ENCODE peak calls at places on chromosome 15, in six cellular contexts. S is K562, T is HepG2, D is NT2/D1, J is H1, H is GM12878. O is an unnamed sample.

GRCh38 chr15:60390231-60390630 is 7.6 kb downstream of the ANXA2 start:
- DNase-seq in H (no peak), T (no peak), S (no peak), D (no peak), J (no peak), O (no peak)

GRCh38 chr15:74144153-74144775 is 13.9 kb downstream of the ISLR2 start:
- DNase-seq in H (no peak), D (no peak), J (no peak), T (peak), S (peak), O (peak)

GRCh38 chr15:41981373-41982132 is 9.2 kb upstream of the EHD4 start:
- DNase-seq in T (no peak), S (peak), D (no peak), H (no peak), J (no peak), O (no peak)

GRCh38 chr15:90413411-90414379 is 25.7 kb downstream of the IQGAP1 start:
- DNase-seq in T (no peak), D (peak), H (no peak), S (no peak), J (no peak), O (no peak)

GRCh38 chr15:58752716-58753115 is 3.2 kb upstream of the ADAM10 start:
- DNase-seq in S (no peak), J (no peak), T (no peak), D (no peak), H (no peak), O (no peak)

GRCh38 chr15:98905981-98906711 is 101.4 kb downstream of the PGPEP1L start:
- DNase-seq in D (no peak), T (no peak), J (no peak), S (no peak), H (no peak), O (no peak)

GRCh38 chr15:55196011-55196410 is 730 bp downstream of the RSL24D1 start:
- DNase-seq in T (no peak), D (no peak), J (no peak), S (no peak), H (no peak), O (no peak)

GRCh38 chr15:39403674-39404117 is 177.2 kb upstream of the THBS1 start:
- DNase-seq in S (no peak), D (no peak), T (peak), J (no peak), H (no peak), O (no peak)

GRCh38 chr15:73072894-73073293 is 20.6 kb downstream of the NEO1 start:
- DNase-seq in H (no peak), D (no peak), J (no peak), S (no peak), T (no peak), O (no peak)

GRCh38 chr15:59946084-59946483 is 58.0 kb upstream of the FOXB1 start:
- DNase-seq in J (no peak), T (no peak), S (no peak), D (no peak), H (no peak), O (no peak)

GRCh38 chr15:64105113-64105704 is 9.4 kb downstream of the SNX1 start:
- DNase-seq in H (no peak), S (peak), D (no peak), J (no peak), T (no peak), O (no peak)

GRCh38 chr15:64282701-64283100 is 73.3 kb downstream of the CSNK1G1 start:
- DNase-seq in T (no peak), J (no peak), S (no peak), D (no peak), H (no peak), O (no peak)

GRCh38 chr15:48800811-48801460 is 9.9 kb downstream of the CEP152 start:
- DNase-seq in J (no peak), S (peak), H (no peak), D (no peak), T (peak), O (no peak)

GRCh38 chr15:75368689-75369239 is 357 bp upstream of the MAN2C1 start:
- DNase-seq in J (no peak), D (no peak), S (no peak), H (no peak), T (peak), O (no peak)

DNA sequence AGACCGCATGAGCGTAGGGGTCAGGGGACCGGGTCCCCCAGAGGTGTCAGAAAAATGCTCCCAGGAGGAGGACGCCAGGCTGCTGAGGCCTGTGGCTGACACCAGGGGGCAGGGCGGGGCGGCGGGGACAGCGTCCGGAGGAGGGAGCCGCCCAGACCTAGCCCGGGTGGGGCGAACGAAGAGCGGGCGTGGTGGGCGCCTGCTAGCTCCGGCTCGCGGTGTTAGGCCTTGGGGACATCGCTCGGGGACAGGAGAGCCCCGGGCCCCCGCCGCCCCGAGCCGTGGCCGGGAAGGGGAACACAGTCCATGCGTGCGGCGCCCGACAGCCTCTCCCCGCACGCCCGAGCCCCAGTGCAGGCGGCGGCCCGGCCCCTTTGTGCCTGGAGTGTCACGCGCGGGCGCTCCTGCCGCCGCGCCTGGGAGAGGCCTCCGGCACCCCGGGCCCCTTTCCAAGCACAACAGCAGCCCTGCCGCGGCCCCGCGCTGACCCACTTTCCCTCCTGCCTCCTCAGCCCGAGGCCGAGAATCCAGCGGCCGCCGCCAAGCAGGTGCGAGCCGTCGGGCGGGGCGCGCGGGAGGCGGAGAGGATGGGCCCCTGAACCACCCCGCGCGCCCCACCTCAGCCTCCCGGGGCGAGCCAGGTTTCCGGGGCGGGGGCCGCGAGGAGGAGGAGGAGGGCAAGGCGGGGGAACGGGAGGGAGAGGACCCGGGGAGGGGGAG is 111.0 kb upstream of the KLF13 start:
- DNase-seq in T (peak), J (no peak), D (peak), S (peak), H (no peak), O (no peak)
- TF ChIP-seq ZNF274 in T (no peak), J (no peak), D (no peak), S (no peak), H (no peak), O (no peak)

DNA sequence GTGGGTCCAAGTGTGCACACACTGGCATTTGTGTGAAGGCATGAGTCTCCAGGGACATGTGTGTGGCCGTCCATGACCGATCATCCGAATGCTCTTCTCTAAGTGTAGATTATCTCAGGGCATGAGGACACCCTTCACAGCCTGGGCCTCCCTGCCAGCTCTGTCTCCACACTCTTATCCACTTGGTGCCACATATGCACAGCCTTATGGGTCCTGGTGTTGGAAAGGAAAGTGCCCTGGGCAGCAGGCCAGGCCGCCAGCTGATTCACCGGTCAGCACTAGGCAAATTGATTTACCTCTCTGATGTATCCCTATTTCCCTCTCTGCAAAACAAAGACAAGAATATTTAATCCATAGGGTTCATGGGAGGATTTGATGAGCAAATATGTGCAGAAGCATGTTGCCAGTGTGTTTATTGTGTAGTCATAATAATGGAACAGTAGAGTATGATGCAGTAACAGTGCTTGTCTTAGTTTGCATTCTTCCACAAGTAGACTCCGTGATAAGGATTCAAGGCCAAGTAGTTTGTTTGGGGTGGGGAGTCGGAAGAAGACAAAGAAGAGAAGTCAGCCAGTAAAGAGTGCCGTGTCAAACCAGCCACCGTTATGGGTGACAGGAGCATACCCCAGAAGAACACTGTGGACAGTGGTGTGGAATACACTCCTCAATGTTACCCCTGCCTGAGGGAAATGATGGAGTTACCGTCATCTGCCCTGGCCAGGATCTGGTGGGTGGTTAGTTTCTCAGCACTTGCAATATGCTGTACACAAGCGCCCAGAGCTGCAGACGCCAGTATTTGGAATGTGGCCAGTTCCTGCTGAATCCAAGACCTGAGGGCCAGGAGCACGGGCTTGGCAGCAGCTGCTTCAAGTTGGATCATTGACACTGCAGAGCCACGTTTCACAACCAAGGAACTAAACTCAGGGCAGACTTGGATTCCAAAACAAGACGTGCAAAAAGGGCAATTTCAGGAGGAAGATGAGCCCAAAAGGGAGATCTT is 85.1 kb downstream of the MTHFS start:
- DNase-seq in J (no peak), T (no peak), S (no peak), H (no peak), D (no peak), O (no peak)
- TF ChIP-seq ZNF274 in J (no peak), T (no peak), S (no peak), H (no peak), D (no peak), O (no peak)

GRCh38 chr15:68763063-68763462 is 57.6 kb downstream of the ANP32A start:
- DNase-seq in J (no peak), H (no peak), S (no peak), D (no peak), T (no peak), O (no peak)
- TF ChIP-seq ZNF274 in J (no peak), H (no peak), S (no peak), D (no peak), T (no peak), O (no peak)

GRCh38 chr15:77183066-77183465 is 112.2 kb upstream of the TSPAN3 start:
- DNase-seq in D (no peak), S (no peak), H (no peak), J (no peak), T (no peak), O (no peak)

GRCh38 chr15:77180270-77180669 is 109.4 kb upstream of the TSPAN3 start:
- DNase-seq in T (no peak), J (no peak), D (no peak), H (no peak), S (no peak), O (no peak)

GRCh38 chr15:77179541-77179998 is 108.7 kb upstream of the TSPAN3 start:
- DNase-seq in D (no peak), H (peak), J (no peak), S (no peak), T (no peak), O (no peak)

GRCh38 chr15:77181305-77182074 is 110.6 kb upstream of the TSPAN3 start:
- DNase-seq in T (no peak), D (no peak), S (no peak), J (no peak), H (peak), O (no peak)

GRCh38 chr15:77180757-77181156 is 109.8 kb upstream of the TSPAN3 start:
- DNase-seq in H (no peak), T (no peak), S (no peak), J (no peak), D (no peak), O (no peak)
- TF ChIP-seq ZNF274 in H (no peak), T (no peak), S (no peak), J (no peak), D (no peak), O (no peak)

O was measured in HCT116.